ENCODE peak calls at places on chromosomes 2 and 18, in four cellular contexts. S is fibroblast of mammary gland, U is mammary epithelial cell, V is HL-60. H is an unnamed sample.

GRCh38 chr18:11994708-11995444 is 13.6 kb downstream of the IMPA2 start:
- DNase-seq in S (peak), U (no peak), V (peak), H (peak)

GRCh38 chr2:215758691-215759090 is 254.7 kb downstream of the MREG start:
- DNase-seq in S (peak), U (no peak), V (no peak), H (peak)

GRCh38 chr2:202339052-202339870 is 36.9 kb upstream of the BMPR2 start:
- DNase-seq in S (peak), U (peak), V (no peak), H (peak)

GRCh38 chr18:7870855-7871254 is 303.7 kb downstream of the PTPRM start:
- DNase-seq in S (peak), U (peak), V (no peak), H (peak)

GRCh38 chr18:58144671-58145285 is 100.8 kb downstream of the NEDD4L start:
- DNase-seq in S (no peak), U (no peak), V (no peak), H (no peak)

GRCh38 chr2:159960413-159960812 is 102.0 kb downstream of the PLA2R1 start:
- DNase-seq in S (peak), U (peak), V (no peak), H (peak)

GRCh38 chr2:168687314-168687713 is 115.1 kb upstream of the NOSTRIN start:
- DNase-seq in S (peak), U (no peak), V (no peak), H (peak)

GRCh38 chr18:49858309-49859005 is 45.1 kb upstream of the ACAA2 start:
- DNase-seq in S (peak), U (peak), V (peak), H (peak)

GRCh38 chr2:60463249-60463648 is 90.2 kb downstream of the BCL11A start:
- DNase-seq in S (no peak), U (no peak), V (no peak), H (peak)

GRCh38 chr2:127649100-127649611 is 3.2 kb downstream of the GPR17 start:
- DNase-seq in S (no peak), U (no peak), V (no peak), H (no peak)

GRCh38 chr2:177622516-177622915 is 229.9 kb downstream of the AGPS start:
- DNase-seq in S (no peak), U (peak), V (no peak), H (peak)

GRCh38 chr2:38037757-38038615 is 38.0 kb downstream of the CYP1B1 start:
- DNase-seq in S (peak), U (peak), V (no peak), H (peak)

GRCh38 chr2:169732583-169733358 is 861 bp upstream of the KLHL23 start:
- DNase-seq in S (no peak), U (no peak), V (no peak), H (no peak)

GRCh38 chr18:72233106-72233505 is 311.0 kb downstream of the CBLN2 start:
- DNase-seq in S (no peak), U (no peak), V (no peak), H (no peak)

GRCh38 chr2:50748652-50749174 is 283.2 kb downstream of the NRXN1 start:
- DNase-seq in S (no peak), U (no peak), V (no peak), H (peak)

GRCh38 chr2:44928660-44929471 is 12.6 kb upstream of the SIX3 start:
- DNase-seq in S (no peak), U (peak), V (no peak), H (no peak)
- H3K4me3 ChIP-seq in S (no peak), U (no peak), V (no peak), H (no peak)

GRCh38 chr18:10488022-10488421 is 33.6 kb downstream of the APCDD1 start:
- DNase-seq in S (peak), U (no peak), V (no peak), H (peak)

GRCh38 chr18:10482985-10483949 is 28.8 kb downstream of the APCDD1 start:
- DNase-seq in S (no peak), U (no peak), V (peak), H (no peak)

GRCh38 chr18:10490401-10491289 is 35.2 kb upstream of the NAPG start:
- DNase-seq in S (no peak), U (no peak), V (peak), H (no peak)

GRCh38 chr18:10485475-10485874 is 31.0 kb downstream of the APCDD1 start:
- DNase-seq in S (no peak), U (no peak), V (no peak), H (no peak)

DNA sequence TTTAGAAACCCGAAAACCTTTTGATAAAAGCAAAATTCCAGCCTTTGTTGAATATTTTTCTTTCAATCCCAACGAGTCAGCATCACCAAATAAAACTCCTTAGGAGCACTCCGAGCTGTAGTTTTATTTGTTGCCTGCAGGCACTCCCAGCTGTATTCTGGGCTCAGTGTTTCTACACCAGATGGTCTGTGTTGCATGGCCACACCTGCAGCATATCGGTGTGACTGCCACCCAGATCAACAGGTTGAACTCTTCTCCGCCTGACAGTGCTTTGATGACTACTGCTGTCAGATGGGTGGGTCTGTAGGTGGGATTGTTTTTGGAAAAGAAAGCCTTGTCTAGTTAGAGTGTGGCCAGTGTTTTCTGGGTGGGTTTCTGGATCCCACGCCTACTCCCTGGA is 32.7 kb downstream of the APCDD1 start:
- DNase-seq in S (no peak), U (no peak), V (no peak), H (no peak)
- TF ChIP-seq CTCF in S (no peak), U (no peak), V (no peak), H (no peak)

DNA sequence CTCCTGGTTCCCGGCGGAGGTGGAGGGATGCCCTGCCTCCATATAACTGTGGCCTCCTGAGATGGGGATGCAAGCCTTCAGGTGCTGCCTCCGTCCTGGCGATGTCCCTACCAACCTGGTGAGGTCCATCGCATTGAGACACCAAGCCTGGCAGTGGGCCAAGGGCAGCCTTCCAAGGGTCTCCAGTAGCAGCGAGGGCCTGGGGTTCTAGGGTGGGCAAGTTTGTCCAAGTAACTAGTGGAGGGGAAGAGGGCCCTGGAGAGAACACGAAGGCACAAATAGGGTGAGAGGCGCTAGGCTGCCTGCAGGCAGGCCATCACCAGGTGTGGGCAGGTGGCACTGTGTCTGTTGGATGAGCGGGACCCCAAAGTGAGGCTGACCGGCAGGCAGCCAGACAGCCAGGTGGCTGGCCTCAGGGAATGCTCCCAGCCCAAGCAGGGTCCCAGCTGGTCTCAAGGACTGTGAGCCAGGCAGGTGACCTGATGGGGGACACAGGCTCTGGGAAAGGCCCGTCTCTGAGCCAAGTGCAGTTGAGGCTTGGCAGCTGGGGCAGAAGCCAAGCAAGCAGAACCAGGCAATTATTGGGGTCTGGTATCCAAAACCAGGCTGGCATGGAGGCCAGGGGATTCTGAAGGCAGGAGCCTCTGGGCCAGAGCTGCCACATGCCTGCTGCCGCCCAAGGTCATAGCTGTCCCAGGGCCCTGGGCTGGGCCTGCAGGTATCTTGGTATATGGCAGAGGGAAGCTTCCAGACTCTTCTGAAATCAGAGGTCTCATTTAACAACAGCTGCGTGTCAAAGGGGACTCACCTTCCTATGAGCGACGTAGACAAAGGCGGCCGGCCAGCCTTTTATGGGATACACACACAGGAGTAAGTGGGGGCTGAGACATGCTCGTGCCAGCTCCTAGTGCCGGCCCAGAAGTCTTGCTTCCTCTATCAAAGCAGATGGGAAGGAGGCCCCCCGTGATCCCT is 23.4 kb downstream of the RAMP1 start:
- DNase-seq in S (no peak), U (no peak), V (no peak), H (no peak)
- H3K4me3 ChIP-seq in S (no peak), U (no peak), V (no peak), H (no peak)

GRCh38 chr2:162327134-162327769 is 8.8 kb upstream of the IFIH1 start:
- DNase-seq in S (peak), U (no peak), V (no peak), H (no peak)
- TF ChIP-seq CTCF in S (peak), U (peak), V (no peak), H (peak)

GRCh38 chr2:40164736-40165502 is 287.0 kb downstream of the SLC8A1 start:
- DNase-seq in S (no peak), U (no peak), V (peak), H (no peak)
- H3K4me3 ChIP-seq in S (no peak), U (no peak), V (no peak), H (no peak)

DNA sequence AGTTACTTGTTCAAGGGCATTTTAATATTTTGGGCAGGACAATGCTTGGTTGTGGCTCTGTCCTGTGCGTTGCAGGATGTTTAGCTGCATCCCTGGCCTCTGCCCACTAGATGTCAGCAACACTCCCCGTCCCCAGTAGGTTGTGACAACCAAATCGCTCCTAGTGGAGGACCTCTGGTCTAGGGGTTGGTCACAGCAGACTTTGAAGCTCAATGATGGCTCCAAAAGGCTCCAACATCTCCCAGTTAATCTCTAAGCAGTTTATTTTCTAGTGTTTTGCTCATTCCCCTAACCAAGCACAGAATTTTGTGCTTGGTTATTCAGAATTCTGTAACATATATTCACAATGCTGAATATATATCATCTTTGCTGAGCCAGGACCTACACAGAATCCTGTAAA is 67.0 kb downstream of the CHRNA1 start:
- DNase-seq in S (peak), U (peak), V (no peak), H (peak)
- TF ChIP-seq CTCF in S (peak), U (peak), V (peak), H (peak)

GRCh38 chr18:33710269-33710668 is 132.2 kb downstream of the ASXL3 start:
- DNase-seq in S (no peak), U (no peak), V (no peak), H (no peak)
- H3K4me3 ChIP-seq in S (no peak), U (no peak), V (no peak), H (no peak)

H was measured in fibroblast of the aortic adventitia.